ENCODE peak calls at places on chromosomes 1 and 21, in five cellular contexts. O is uterus; B is NCI-H446 treated with DMSO at 0.1 percent for 48 hours; G is iPS-NIHi11; C is CD4-positive, alpha-beta T cell. N is an unnamed sample.

GRCh38 chr21:30710499-30710898 is 8.1 kb downstream of the KRTAP21-3 start:
- DNase-seq in O (no peak), B (no peak), G (no peak), C (no peak), N (no peak)

GRCh38 chr1:109906160-109906838 is 4.3 kb upstream of the CSF1 start:
- DNase-seq in C (peak), O (no peak), G (no peak), B (no peak), N (peak)

GRCh38 chr1:160124709-160125478 is 9.3 kb downstream of the ATP1A2 start:
- DNase-seq in O (no peak), G (peak), B (no peak), C (no peak), N (no peak)

GRCh38 chr1:189141056-189141455 is 1336.6 kb downstream of the BRINP3 start:
- DNase-seq in C (no peak), G (no peak), O (no peak), B (no peak), N (no peak)

GRCh38 chr1:245067257-245067656 is 87.5 kb upstream of the KIF26B start:
- DNase-seq in C (no peak), O (no peak), G (no peak), B (no peak), N (no peak)

GRCh38 chr1:79895573-79895972 is 889.0 kb upstream of the ADGRL4 start:
- DNase-seq in B (no peak), C (no peak), O (no peak), G (no peak), N (no peak)

GRCh38 chr1:21955058-21955457 is 17.9 kb upstream of the HSPG2 start:
- DNase-seq in G (no peak), O (peak), C (no peak), B (no peak), N (no peak)

GRCh38 chr1:93399781-93400180 is 48.1 kb upstream of the FNBP1L start:
- DNase-seq in G (peak), C (no peak), B (no peak), O (no peak), N (no peak)

GRCh38 chr1:52697795-52698674 is at the start of gene COA7:
- DNase-seq in O (peak), C (peak), G (peak), B (peak), N (peak)

GRCh38 chr1:119747451-119747850 is 21.3 kb downstream of the HMGCS2 start:
- DNase-seq in O (no peak), C (no peak), B (no peak), G (no peak), N (no peak)

GRCh38 chr1:111833334-111833733 is 77.6 kb downstream of the DDX20 start:
- DNase-seq in B (peak), C (no peak), O (no peak), G (peak), N (no peak)

GRCh38 chr1:218878369-218878768 is 295.3 kb upstream of the LYPLAL1 start:
- DNase-seq in C (no peak), O (no peak), B (no peak), G (no peak), N (no peak)

GRCh38 chr1:50521703-50522102 is 98.5 kb upstream of the DMRTA2 start:
- DNase-seq in G (no peak), B (no peak), C (no peak), O (no peak), N (no peak)

GRCh38 chr1:897176-897575 is 26.5 kb upstream of the SAMD11 start:
- DNase-seq in O (no peak), B (no peak), C (no peak), G (no peak), N (no peak)

GRCh38 chr1:191065771-191066170 is 588.1 kb upstream of the BRINP3 start:
- DNase-seq in O (no peak), C (no peak), G (no peak), B (no peak), N (no peak)

GRCh38 chr1:234362558-234362957 is 10.7 kb upstream of the COA6 start:
- DNase-seq in O (no peak), C (no peak), B (no peak), G (no peak), N (no peak)

GRCh38 chr21:46388206-46388880 is 64.4 kb downstream of the PCNT start:
- DNase-seq in O (no peak), B (no peak), C (no peak), G (no peak), N (no peak)

GRCh38 chr1:53087332-53088285 is 25.6 kb downstream of the PODN start:
- DNase-seq in G (peak), O (no peak), B (no peak), C (no peak), N (no peak)

GRCh38 chr1:4694492-4694891 is 40.1 kb downstream of the AJAP1 start:
- DNase-seq in O (no peak), C (no peak), G (peak), B (no peak), N (no peak)

GRCh38 chr1:220748091-220748934 is at the start of gene MTARC2:
- DNase-seq in B (peak), O (peak), G (peak), C (no peak), N (no peak)

GRCh38 chr1:244865028-244865371 is 657 bp upstream of the HNRNPU start:
- DNase-seq in O (peak), C (no peak), B (no peak), G (peak), N (peak)

GRCh38 chr21:46172863-46173528 is 11.3 kb downstream of the SPATC1L start:
- DNase-seq in G (peak), O (no peak), B (no peak), C (no peak), N (no peak)

GRCh38 chr1:6872573-6873261 is 87.5 kb downstream of the CAMTA1 start:
- DNase-seq in O (no peak), G (no peak), C (no peak), B (no peak), N (no peak)

GRCh38 chr1:205676597-205676996 is 3.7 kb downstream of the SLC45A3 start:
- DNase-seq in G (no peak), B (no peak), O (no peak), C (no peak), N (no peak)

GRCh38 chr1:87104140-87104539 is 189.7 kb downstream of the HS2ST1 start:
- DNase-seq in B (no peak), C (no peak), O (no peak), G (no peak), N (no peak)

GRCh38 chr1:115266729-115267421 is 71.2 kb downstream of the NGF start:
- DNase-seq in C (no peak), B (no peak), G (no peak), O (no peak), N (no peak)

GRCh38 chr1:10573446-10573845 is 98.7 kb downstream of the PEX14 start:
- DNase-seq in O (no peak), G (no peak), B (no peak), C (no peak), N (no peak)

GRCh38 chr1:102858695-102859094 is 249.6 kb downstream of the COL11A1 start:
- DNase-seq in C (no peak), B (no peak), G (no peak), O (no peak), N (no peak)

GRCh38 chr1:116255486-116255885 is 117.6 kb upstream of the ATP1A1 start:
- DNase-seq in G (no peak), C (no peak), O (no peak), B (no peak), N (no peak)

GRCh38 chr1:214727274-214727673 is 124.3 kb downstream of the CENPF start:
- DNase-seq in G (peak), O (no peak), C (no peak), B (no peak), N (no peak)

GRCh38 chr1:58762806-58763205 is 21.0 kb downstream of the JUN start:
- DNase-seq in O (no peak), B (peak), G (no peak), C (no peak), N (no peak)

GRCh38 chr21:41673071-41673470 is 93.8 kb downstream of the RIPK4 start:
- DNase-seq in G (no peak), C (no peak), B (no peak), O (no peak), N (no peak)

GRCh38 chr1:7046314-7046713 is 261.1 kb downstream of the CAMTA1 start:
- DNase-seq in O (no peak), B (no peak), G (peak), C (no peak), N (no peak)

GRCh38 chr1:108734176-108734865 is 12.2 kb upstream of the STXBP3 start:
- DNase-seq in B (no peak), G (no peak), O (no peak), C (no peak), N (no peak)

GRCh38 chr1:231337043-231337471 is 595 bp downstream of the EXOC8 start:
- DNase-seq in G (no peak), B (no peak), C (no peak), O (no peak), N (no peak)